ENCODE peak calls at places on chromosomes 4 and X, in eight cellular contexts. M, W, E, F, N, Z, Q and D are unnamed samples.

GRCh38 chr4:900721-901120 is 31.4 kb downstream of the GAK start:
- DNase-seq in M (no peak), W (no peak), E (no peak), F (no peak), N (no peak), Z (no peak), Q (no peak), D (no peak)

GRCh38 chrX:10755477-10756334 is 135.3 kb upstream of the MID1 start:
- DNase-seq in M (peak), W (peak), E (no peak), F (peak), N (peak), Z (peak), Q (peak), D (peak)

GRCh38 chr4:53591372-53591892 is at the start of gene LNX1:
- DNase-seq in M (no peak), W (no peak), E (peak), F (no peak), N (no peak), Z (no peak), Q (peak), D (no peak)

GRCh38 chr4:84070293-84070692 is 428.8 kb downstream of the NKX6-1 start:
- DNase-seq in M (no peak), W (no peak), E (no peak), F (no peak), N (no peak), Z (no peak), Q (no peak), D (no peak)

GRCh38 chr4:8688908-8689445 is 96.4 kb downstream of the CPZ start:
- DNase-seq in M (no peak), W (no peak), E (no peak), F (no peak), N (peak), Z (no peak), Q (no peak), D (no peak)

GRCh38 chrX:47992093-47992375 is 11.8 kb downstream of the ZNF182 start:
- DNase-seq in M (no peak), W (no peak), E (no peak), F (no peak), N (no peak), Z (peak), Q (no peak), D (peak)

GRCh38 chr4:80492761-80493160 is 157.2 kb downstream of the CFAP299 start:
- DNase-seq in M (no peak), W (no peak), E (no peak), F (no peak), N (no peak), Z (no peak), Q (no peak), D (no peak)

GRCh38 chr4:77172336-77172735 is 15.3 kb downstream of the CCNG2 start:
- DNase-seq in M (peak), W (no peak), E (no peak), F (peak), N (no peak), Z (peak), Q (no peak), D (peak)

GRCh38 chr4:53840643-53841042 is 223.8 kb downstream of the CHIC2 start:
- DNase-seq in M (no peak), W (peak), E (no peak), F (no peak), N (no peak), Z (no peak), Q (no peak), D (no peak)

GRCh38 chr4:139039044-139039443 is 23.5 kb downstream of the NOCT start:
- DNase-seq in M (no peak), W (no peak), E (no peak), F (no peak), N (no peak), Z (no peak), Q (no peak), D (no peak)

GRCh38 chr4:142671516-142671915 is 174.6 kb downstream of the INPP4B start:
- DNase-seq in M (no peak), W (no peak), E (no peak), F (no peak), N (no peak), Z (no peak), Q (no peak), D (no peak)

GRCh38 chr4:95360256-95360903 is 188.4 kb downstream of the UNC5C start:
- DNase-seq in M (no peak), W (no peak), E (no peak), F (no peak), N (no peak), Z (no peak), Q (no peak), D (no peak)

GRCh38 chrX:132622130-132622529 is 133.3 kb upstream of the MBNL3 start:
- DNase-seq in M (no peak), W (no peak), E (no peak), F (no peak), N (peak), Z (peak), Q (peak), D (no peak)

GRCh38 chr4:114890773-114891172 is 222.6 kb downstream of the NDST4 start:
- DNase-seq in M (no peak), W (no peak), E (no peak), F (no peak), N (no peak), Z (no peak), Q (peak), D (no peak)

GRCh38 chr4:74447636-74448233 is 2.8 kb downstream of the AREG start:
- DNase-seq in M (no peak), W (no peak), E (no peak), F (no peak), N (no peak), Z (no peak), Q (no peak), D (no peak)

GRCh38 chr4:183390374-183390773 is 54.1 kb upstream of the CDKN2AIP start:
- DNase-seq in M (no peak), W (no peak), E (no peak), F (no peak), N (no peak), Z (no peak), Q (no peak), D (no peak)

GRCh38 chrX:50097121-50097520 is 103.7 kb downstream of the AKAP4 start:
- DNase-seq in M (no peak), W (no peak), E (no peak), F (no peak), N (no peak), Z (no peak), Q (no peak), D (no peak)

GRCh38 chr4:4268753-4269152 is 20.7 kb upstream of the TMEM128 start:
- DNase-seq in M (no peak), W (no peak), E (no peak), F (no peak), N (no peak), Z (no peak), Q (no peak), D (no peak)
- H3K4me3 ChIP-seq in M (no peak), W (no peak), E (no peak), F (no peak), N (no peak), Z (no peak), Q (no peak), D (no peak)

GRCh38 chr4:3765271-3766206 is 646 bp upstream of the ADRA2C start:
- DNase-seq in M (no peak), W (peak), E (no peak), F (no peak), N (peak), Z (peak), Q (no peak), D (peak)
- H3K4me3 ChIP-seq in M (peak), W (peak), E (peak), F (peak), N (peak), Z (peak), Q (no peak), D (peak)

DNA sequence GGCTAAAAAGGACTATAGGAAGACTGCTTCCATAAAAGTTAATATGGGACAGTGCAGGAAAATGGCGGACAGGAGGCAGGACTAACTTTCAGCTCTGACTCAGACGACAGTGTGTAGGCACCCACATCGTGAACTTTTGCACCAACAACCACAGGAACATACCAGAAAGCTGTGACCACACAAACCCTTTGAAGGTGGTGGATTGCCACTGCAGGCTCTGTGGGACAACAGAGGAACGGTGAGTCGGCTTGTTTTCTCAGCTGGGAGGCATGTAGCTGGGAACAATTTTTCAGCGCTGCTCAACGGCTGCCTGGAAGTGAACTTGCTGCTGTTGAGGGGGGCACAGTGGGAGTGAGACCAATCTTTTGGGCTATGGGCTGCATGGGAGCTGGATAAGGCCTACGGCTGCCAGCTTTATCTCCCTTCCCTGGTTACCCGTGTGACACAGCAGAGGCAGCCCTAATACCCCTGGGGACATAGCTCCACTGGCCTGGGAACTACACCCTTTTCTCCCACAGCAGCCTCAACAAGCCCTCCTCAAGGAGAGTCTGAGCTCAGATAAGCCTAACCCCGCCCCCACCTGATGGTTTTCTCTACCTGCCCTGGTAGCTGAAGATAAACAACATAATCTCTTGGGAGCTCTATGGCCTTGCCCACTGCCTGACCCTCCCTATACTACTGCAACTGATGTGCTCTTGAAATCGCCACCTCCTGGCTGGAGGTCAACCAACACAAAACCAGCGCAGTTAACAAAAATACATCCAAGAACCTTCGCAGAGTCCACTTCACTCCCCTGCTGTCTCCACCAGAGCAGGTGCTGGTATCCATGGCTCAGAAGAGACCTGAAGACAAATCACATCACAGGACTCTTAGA is 1537.0 kb downstream of the C4orf33 start:
- DNase-seq in M (no peak), W (no peak), E (no peak), F (peak), N (no peak), Z (no peak), Q (no peak), D (no peak)
- H3K4me3 ChIP-seq in M (no peak), W (no peak), E (no peak), F (no peak), N (no peak), Z (no peak), Q (no peak), D (no peak)

DNA sequence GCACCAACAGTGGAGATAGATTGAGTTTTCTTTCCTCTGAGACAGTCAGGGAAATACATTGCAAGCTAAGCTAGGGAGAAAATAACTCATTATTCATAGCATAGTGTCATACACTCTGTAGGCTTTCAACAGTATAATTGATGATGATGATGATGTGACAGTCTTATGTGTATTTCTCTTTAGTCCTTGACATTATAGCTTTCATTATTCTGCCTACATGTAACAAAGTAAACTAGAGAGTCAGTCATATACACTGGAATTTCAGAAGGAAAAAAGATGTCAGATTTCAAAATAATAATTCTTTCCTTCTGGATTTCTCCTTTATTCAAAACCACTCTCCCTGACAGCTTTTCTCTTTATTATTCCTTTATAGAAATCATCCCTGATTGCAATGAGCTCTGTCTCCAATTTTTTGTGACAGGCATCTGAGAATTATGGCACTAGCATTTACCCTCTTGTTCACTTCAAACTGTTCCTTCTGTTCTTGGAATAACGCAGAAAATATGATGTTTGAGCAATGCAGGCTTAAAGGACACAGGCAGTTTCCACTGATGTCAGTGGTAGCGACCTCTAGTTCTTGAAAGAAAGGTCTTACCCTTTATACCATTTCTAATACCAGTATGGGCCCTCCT is 169.1 kb upstream of the EPHA5 start:
- DNase-seq in M (no peak), W (no peak), E (no peak), F (no peak), N (no peak), Z (no peak), Q (no peak), D (no peak)
- H3K4me3 ChIP-seq in M (no peak), W (no peak), E (no peak), F (no peak), N (no peak), Z (no peak), Q (no peak), D (no peak)

DNA sequence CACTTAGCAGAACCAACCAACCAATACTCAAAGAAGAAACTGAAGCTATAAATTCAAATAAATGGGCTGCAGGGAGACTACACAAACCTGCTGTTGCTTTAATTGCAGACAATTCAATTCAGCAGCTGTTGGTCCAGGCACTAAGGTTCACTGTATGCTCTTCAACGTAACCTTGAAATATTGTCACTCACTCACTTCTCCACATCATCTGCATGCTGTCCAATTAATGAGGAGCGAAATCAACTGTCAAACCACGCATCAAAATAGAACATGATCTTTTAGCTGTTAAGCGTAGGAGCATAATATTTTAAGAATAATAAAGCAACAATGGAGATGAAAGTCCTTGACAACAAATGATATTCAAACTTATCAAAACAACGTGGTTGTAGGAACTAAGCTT is 17.0 kb downstream of the ENOX2 start:
- DNase-seq in M (no peak), W (no peak), E (no peak), F (no peak), N (no peak), Z (no peak), Q (no peak), D (no peak)
- H3K4me3 ChIP-seq in M (no peak), W (no peak), E (no peak), F (no peak), N (peak), Z (no peak), Q (no peak), D (no peak)

GRCh38 chr4:4491396-4491893 is 50.4 kb downstream of the STX18 start:
- DNase-seq in M (no peak), W (no peak), E (no peak), F (no peak), N (no peak), Z (no peak), Q (no peak), D (no peak)

GRCh38 chr4:4492161-4492847 is 49.5 kb downstream of the STX18 start:
- DNase-seq in M (peak), W (no peak), E (no peak), F (no peak), N (no peak), Z (peak), Q (no peak), D (no peak)

GRCh38 chr4:4490816-4491215 is 51.0 kb downstream of the STX18 start:
- DNase-seq in M (no peak), W (no peak), E (no peak), F (no peak), N (no peak), Z (no peak), Q (no peak), D (no peak)

GRCh38 chr4:4488405-4489404 is 53.1 kb downstream of the STX18 start:
- DNase-seq in M (peak), W (peak), E (peak), F (peak), N (peak), Z (peak), Q (peak), D (no peak)

GRCh38 chr4:4490041-4490440 is 51.8 kb downstream of the STX18 start:
- DNase-seq in M (no peak), W (no peak), E (no peak), F (no peak), N (no peak), Z (no peak), Q (no peak), D (no peak)
- H3K4me3 ChIP-seq in M (no peak), W (no peak), E (no peak), F (no peak), N (no peak), Z (no peak), Q (no peak), D (no peak)

GRCh38 chrX:19670321-19670750 is 155.0 kb upstream of the MAP3K15 start:
- DNase-seq in M (no peak), W (no peak), E (no peak), F (no peak), N (no peak), Z (peak), Q (no peak), D (no peak)
- H3K4me3 ChIP-seq in M (peak), W (peak), E (no peak), F (peak), N (no peak), Z (peak), Q (no peak), D (peak)

GRCh38 chr4:182083681-182084410 is 159.4 kb upstream of the TENM3 start:
- DNase-seq in M (no peak), W (no peak), E (no peak), F (no peak), N (no peak), Z (no peak), Q (no peak), D (no peak)
- H3K4me3 ChIP-seq in M (no peak), W (no peak), E (no peak), F (no peak), N (no peak), Z (no peak), Q (no peak), D (no peak)